ENCODE peak calls at places on chromosomes 5 and 9, in seven cellular contexts. B is PC-3; D is aorta; M is Caco-2; Q is heart right ventricle; W is CD8-positive, alpha-beta memory T cell; A is neuronal stem cell. O is an unnamed sample.
A peak's percentile ranks its signal among the peaks of the same experiment; 100 is the strongest.

GRCh38 chr9:136793063-136793946 is 2.2 kb downstream of the TMEM141 start:
- DNase-seq in B (no peak), D (peak; percentile 44), M (no peak), Q (no peak), W (no peak), A (no peak), O (no peak)

GRCh38 chr9:86557063-86557766 is 203.0 kb upstream of the TUT7 start:
- DNase-seq in B (no peak), D (no peak), M (no peak), Q (no peak), W (no peak), A (no peak), O (no peak)

GRCh38 chr5:38420691-38421395 is 135.6 kb downstream of the LIFR start:
- DNase-seq in B (peak; percentile 83), D (peak; percentile 60), M (peak; percentile 74), Q (peak; percentile 53), W (no peak), A (peak; percentile 36), O (peak; percentile 52)

GRCh38 chr5:149904293-149904886 is 40.2 kb downstream of the PDE6A start:
- DNase-seq in B (no peak), D (no peak), M (peak; percentile 42), Q (no peak), W (no peak), A (no peak), O (no peak)

GRCh38 chr9:126860077-126860756 is at the start of gene ZBTB34:
- DNase-seq in B (peak; percentile 47), D (peak; percentile 72), M (peak; percentile 85), Q (peak; percentile 49), W (peak; percentile 69), A (peak; percentile 73), O (peak; percentile 64)

GRCh38 chr5:134509308-134510040 is 16.0 kb upstream of the JADE2 start:
- DNase-seq in B (peak; percentile 79), D (no peak), M (no peak), Q (no peak), W (no peak), A (no peak), O (no peak)

GRCh38 chr5:61132559-61132958 is 29.7 kb downstream of the SMIM15 start:
- DNase-seq in B (no peak), D (no peak), M (no peak), Q (no peak), W (no peak), A (no peak), O (no peak)

GRCh38 chr9:68832853-68833518 is 127.9 kb downstream of the PIP5K1B start:
- DNase-seq in B (no peak), D (no peak), M (no peak), Q (no peak), W (no peak), A (no peak), O (no peak)

GRCh38 chr9:70256123-70256551 is 2.6 kb upstream of the SMC5 start:
- DNase-seq in B (peak; percentile 79), D (no peak), M (no peak), Q (no peak), W (no peak), A (no peak), O (no peak)

GRCh38 chr5:94432499-94432898 is 185.9 kb downstream of the KIAA0825 start:
- DNase-seq in B (peak; percentile 44), D (no peak), M (no peak), Q (no peak), W (no peak), A (no peak), O (no peak)

GRCh38 chr5:133779828-133780475 is 167.6 kb upstream of the FSTL4 start:
- DNase-seq in B (no peak), D (no peak), M (no peak), Q (no peak), W (no peak), A (no peak), O (no peak)

GRCh38 chr5:147576646-147577535 is 67.0 kb upstream of the DPYSL3 start:
- DNase-seq in B (peak; percentile 77), D (peak; percentile 66), M (peak; percentile 77), Q (peak; percentile 56), W (no peak), A (no peak), O (peak; percentile 57)

GRCh38 chr9:115587310-115587709 is 469.4 kb upstream of the TNC start:
- DNase-seq in B (no peak), D (no peak), M (no peak), Q (no peak), W (no peak), A (no peak), O (no peak)

GRCh38 chr5:132830436-132831094 is at the start of gene SHROOM1:
- DNase-seq in B (peak; percentile 68), D (peak; percentile 76), M (peak; percentile 88), Q (peak; percentile 71), W (no peak), A (no peak), O (peak; percentile 73)

GRCh38 chr5:155897761-155898160 is 429.2 kb upstream of the SGCD start:
- DNase-seq in B (no peak), D (no peak), M (no peak), Q (no peak), W (no peak), A (no peak), O (no peak)

GRCh38 chr5:671459-672328 is 21.5 kb downstream of the TPPP start:
- DNase-seq in B (peak; percentile 74), D (peak; percentile 75), M (peak; percentile 81), Q (peak; percentile 75), W (peak; percentile 54), A (peak; percentile 58), O (peak; percentile 73)

GRCh38 chr9:105064248-105065118 is 136.5 kb upstream of the ABCA1 start:
- DNase-seq in B (peak; percentile 77), D (peak; percentile 94), M (peak; percentile 86), Q (peak; percentile 89), W (no peak), A (peak; percentile 18), O (peak; percentile 80)

GRCh38 chr5:94463739-94464138 is 154.7 kb downstream of the KIAA0825 start:
- DNase-seq in B (no peak), D (no peak), M (no peak), Q (no peak), W (no peak), A (no peak), O (no peak)

GRCh38 chr9:120532475-120532874 is 47.5 kb downstream of the CDK5RAP2 start:
- DNase-seq in B (peak; percentile 70), D (no peak), M (peak; percentile 21), Q (no peak), W (no peak), A (no peak), O (peak; percentile 62)

GRCh38 chr5:107863125-107863524 is 192.4 kb upstream of the EFNA5 start:
- DNase-seq in B (no peak), D (no peak), M (no peak), Q (no peak), W (no peak), A (no peak), O (no peak)

GRCh38 chr5:176643491-176644219 is 3.6 kb upstream of the TSPAN17 start:
- DNase-seq in B (no peak), D (no peak), M (no peak), Q (no peak), W (no peak), A (no peak), O (no peak)

GRCh38 chr9:122053056-122053455 is 40.1 kb downstream of the TTLL11 start:
- DNase-seq in B (no peak), D (no peak), M (no peak), Q (no peak), W (no peak), A (no peak), O (no peak)

GRCh38 chr9:136965771-136966484 is 11.4 kb upstream of the PTGDS start:
- DNase-seq in B (no peak), D (no peak), M (no peak), Q (peak; percentile 43), W (peak; percentile 60), A (no peak), O (no peak)

GRCh38 chr5:61313960-61314681 is 17.9 kb upstream of the ZSWIM6 start:
- DNase-seq in B (peak; percentile 87), D (peak; percentile 75), M (no peak), Q (no peak), W (no peak), A (no peak), O (no peak)

GRCh38 chr5:73298251-73299016 is 125.4 kb downstream of the TMEM174 start:
- DNase-seq in B (no peak), D (no peak), M (no peak), Q (no peak), W (no peak), A (peak; percentile 12), O (no peak)

GRCh38 chr5:113776832-113777525 is 263.5 kb downstream of the YTHDC2 start:
- DNase-seq in B (peak; percentile 6), D (no peak), M (no peak), Q (no peak), W (no peak), A (no peak), O (no peak)

GRCh38 chr9:109789582-109790360 is 9.8 kb downstream of the PALM2AKAP2 start:
- DNase-seq in B (no peak), D (no peak), M (no peak), Q (no peak), W (no peak), A (no peak), O (no peak)
- H3K4me1 ChIP-seq in B (peaks cover 22% of the 10 kb centered on the region), D (peaks cover 22% of the 10 kb centered on the region), M (peaks cover 7% of the 10 kb centered on the region), Q (peaks cover 78% of the 10 kb centered on the region), W (no peaks in the 10 kb centered on the region), A (peaks cover 5% of the 10 kb centered on the region), O (peaks cover 9% of the 10 kb centered on the region)

GRCh38 chr5:140800816-140801493 is at the start of gene PCDHA3:
- DNase-seq in B (no peak), D (no peak), M (no peak), Q (no peak), W (no peak), A (no peak), O (no peak)
- H3K4me1 ChIP-seq in B (no peaks in the 10 kb centered on the region), D (no peaks in the 10 kb centered on the region), M (no peaks in the 10 kb centered on the region), Q (no peaks in the 10 kb centered on the region), W (no peaks in the 10 kb centered on the region), A (no peaks in the 10 kb centered on the region), O (no peaks in the 10 kb centered on the region)

GRCh38 chr5:74975582-74975981 is 76.8 kb downstream of the GCNT4 start:
- DNase-seq in B (no peak), D (no peak), M (no peak), Q (no peak), W (no peak), A (no peak), O (no peak)

GRCh38 chr5:74974451-74975089 is 77.8 kb downstream of the GCNT4 start:
- DNase-seq in B (no peak), D (no peak), M (no peak), Q (no peak), W (peak; percentile 8), A (no peak), O (no peak)

GRCh38 chr5:74978347-74978746 is 74.0 kb downstream of the GCNT4 start:
- DNase-seq in B (no peak), D (no peak), M (no peak), Q (no peak), W (no peak), A (no peak), O (no peak)

GRCh38 chr5:74973694-74974093 is 78.7 kb downstream of the GCNT4 start:
- DNase-seq in B (no peak), D (no peak), M (no peak), Q (no peak), W (no peak), A (no peak), O (no peak)

GRCh38 chr5:74977475-74977874 is 74.9 kb downstream of the GCNT4 start:
- DNase-seq in B (no peak), D (no peak), M (no peak), Q (no peak), W (no peak), A (no peak), O (no peak)
- H3K4me1 ChIP-seq in B (no peaks in the 10 kb centered on the region), D (no peaks in the 10 kb centered on the region), M (no peaks in the 10 kb centered on the region), Q (no peaks in the 10 kb centered on the region), W (peaks cover 47% of the 10 kb centered on the region), A (no peaks in the 10 kb centered on the region), O (no peaks in the 10 kb centered on the region)

GRCh38 chr5:50846261-50846660 is 179.8 kb downstream of the PARP8 start:
- DNase-seq in B (no peak), D (no peak), M (no peak), Q (no peak), W (no peak), A (no peak), O (no peak)
- H3K4me1 ChIP-seq in B (no peaks in the 10 kb centered on the region), D (no peaks in the 10 kb centered on the region), M (no peaks in the 10 kb centered on the region), Q (no peaks in the 10 kb centered on the region), W (no peaks in the 10 kb centered on the region), A (no peaks in the 10 kb centered on the region), O (no peaks in the 10 kb centered on the region)

O was measured in lung.